ENCODE peak calls at places on chromosomes 6 and 20, in ten cellular contexts. O, M, D, B, W, N, R, U, C and X are unnamed samples.

GRCh38 chr20:8798505-8798904 is 270.4 kb upstream of the PLCB4 start:
- DNase-seq in O (no peak), M (no peak), D (no peak), B (no peak), W (no peak), N (no peak), R (no peak), U (no peak), C (no peak), X (no peak)

GRCh38 chr20:38609828-38610227 is 8.2 kb downstream of the ARHGAP40 start:
- DNase-seq in O (peak), M (no peak), D (no peak), B (no peak), W (no peak), N (no peak), R (no peak), U (no peak), C (no peak), X (no peak)

GRCh38 chr6:15479761-15480160 is 183.1 kb downstream of the DTNBP1 start:
- DNase-seq in O (no peak), M (no peak), D (no peak), B (no peak), W (no peak), N (peak), R (no peak), U (peak), C (no peak), X (no peak)

GRCh38 chr6:20455175-20456075 is 53.7 kb downstream of the E2F3 start:
- DNase-seq in O (peak), M (no peak), D (no peak), B (no peak), W (peak), N (peak), R (no peak), U (no peak), C (no peak), X (peak)

GRCh38 chr6:157840776-157841175 is 17.7 kb downstream of the SNX9 start:
- DNase-seq in O (no peak), M (no peak), D (no peak), B (no peak), W (no peak), N (peak), R (no peak), U (no peak), C (no peak), X (no peak)

GRCh38 chr6:41457303-41457670 is 88.9 kb upstream of the FOXP4 start:
- DNase-seq in O (no peak), M (no peak), D (no peak), B (no peak), W (no peak), N (no peak), R (no peak), U (no peak), C (no peak), X (no peak)

GRCh38 chr20:63314015-63314471 is 21.1 kb downstream of the COL20A1 start:
- DNase-seq in O (no peak), M (no peak), D (no peak), B (no peak), W (no peak), N (no peak), R (peak), U (no peak), C (peak), X (no peak)

GRCh38 chr6:4281341-4282293 is 146.2 kb upstream of the ECI2 start:
- DNase-seq in O (no peak), M (no peak), D (no peak), B (no peak), W (no peak), N (peak), R (peak), U (peak), C (no peak), X (no peak)

GRCh38 chr6:152124432-152125074 is 317.1 kb downstream of the ESR1 start:
- DNase-seq in O (peak), M (no peak), D (no peak), B (no peak), W (peak), N (peak), R (no peak), U (peak), C (no peak), X (peak)

GRCh38 chr6:79048611-79049010 is 29.4 kb downstream of the PHIP start:
- DNase-seq in O (peak), M (no peak), D (no peak), B (no peak), W (peak), N (peak), R (no peak), U (no peak), C (no peak), X (peak)

GRCh38 chr20:6173481-6173880 is 50.7 kb upstream of the FERMT1 start:
- DNase-seq in O (no peak), M (no peak), D (no peak), B (no peak), W (no peak), N (no peak), R (no peak), U (no peak), C (no peak), X (no peak)

GRCh38 chr6:56087421-56087820 is 160.0 kb downstream of the COL21A1 start:
- DNase-seq in O (no peak), M (no peak), D (no peak), B (no peak), W (no peak), N (no peak), R (no peak), U (no peak), C (no peak), X (no peak)

GRCh38 chr6:134123666-134124208 is 71.3 kb upstream of the SLC2A12 start:
- DNase-seq in O (peak), M (no peak), D (peak), B (no peak), W (peak), N (peak), R (no peak), U (peak), C (no peak), X (peak)

GRCh38 chr6:83636800-83637199 is 72.1 kb downstream of the SNAP91 start:
- DNase-seq in O (no peak), M (no peak), D (no peak), B (no peak), W (no peak), N (no peak), R (no peak), U (no peak), C (no peak), X (no peak)

GRCh38 chr6:51600514-51600913 is 486.9 kb downstream of the PKHD1 start:
- DNase-seq in O (no peak), M (no peak), D (no peak), B (no peak), W (no peak), N (no peak), R (no peak), U (no peak), C (no peak), X (no peak)

GRCh38 chr6:6629416-6629815 is 40.9 kb downstream of the LY86 start:
- DNase-seq in O (no peak), M (no peak), D (no peak), B (no peak), W (no peak), N (peak), R (no peak), U (no peak), C (no peak), X (no peak)

GRCh38 chr20:51400051-51400926 is 142.2 kb downstream of the NFATC2 start:
- DNase-seq in O (no peak), M (peak), D (peak), B (peak), W (no peak), N (no peak), R (no peak), U (peak), C (no peak), X (no peak)

GRCh38 chr6:73566954-73567591 is 46.2 kb upstream of the EEF1A1 start:
- DNase-seq in O (no peak), M (no peak), D (no peak), B (no peak), W (no peak), N (peak), R (no peak), U (no peak), C (no peak), X (no peak)

GRCh38 chr6:98828991-98829411 is 5.4 kb upstream of the POU3F2 start:
- DNase-seq in O (no peak), M (no peak), D (no peak), B (no peak), W (no peak), N (no peak), R (no peak), U (peak), C (no peak), X (no peak)

GRCh38 chr6:7747901-7748504 is 22.1 kb downstream of the BMP6 start:
- DNase-seq in O (no peak), M (no peak), D (no peak), B (no peak), W (no peak), N (no peak), R (no peak), U (no peak), C (no peak), X (no peak)

GRCh38 chr6:56843476-56844349 is 111.2 kb upstream of the BEND6 start:
- DNase-seq in O (no peak), M (no peak), D (no peak), B (peak), W (peak), N (peak), R (peak), U (peak), C (peak), X (peak)